ENCODE peak calls at places on chromosomes 1 and 21, in ten cellular contexts. O is left ventricle myocardium inferior, R is cardiac muscle cell, W is aorta, F is esophagus squamous epithelium, Z is fibroblast of lung, T is heart right ventricle, Y is tibial nerve, P is PC-3, B is small intestine. S is an unnamed sample. For H3K36me3 and H3K4me1, the result is how much of the 10 kb centered on the place peaks cover.

GRCh38 chr1:231964241-231964640 is 337.7 kb downstream of the DISC1 start:
- DNase-seq in W (no peak), O (no peak), F (no peak), B (no peak), R (no peak), Y (no peak), P (no peak), T (no peak), Z (no peak), S (no peak)

GRCh38 chr1:55255901-55256300 is 40.7 kb upstream of the USP24 start:
- DNase-seq in P (no peak), F (no peak), W (no peak), B (no peak), Y (no peak), R (no peak), O (no peak), Z (no peak), T (no peak), S (no peak)

GRCh38 chr1:108183301-108183700 is 16.8 kb downstream of the SLC25A24 start:
- DNase-seq in F (no peak), Y (no peak), Z (no peak), T (no peak), B (no peak), O (no peak), P (no peak), R (no peak), W (no peak), S (no peak)

GRCh38 chr1:64167176-64167575 is 36.2 kb upstream of the UBE2U start:
- DNase-seq in F (no peak), B (no peak), P (no peak), Y (no peak), R (no peak), W (no peak), T (no peak), O (no peak), Z (peak), S (no peak)

GRCh38 chr1:47436979-47437517 is 796 bp upstream of the FOXD2 start:
- DNase-seq in F (no peak), Z (no peak), B (peak), P (peak), T (no peak), Y (no peak), O (no peak), R (peak), W (no peak), S (peak)

GRCh38 chr1:54887665-54888071 is 673 bp upstream of the DHCR24 start:
- DNase-seq in T (no peak), P (no peak), Y (no peak), F (no peak), R (no peak), B (no peak), O (no peak), W (no peak), Z (no peak), S (peak)

GRCh38 chr1:248873409-248873992 is 14.6 kb upstream of the ZNF692 start:
- DNase-seq in R (peak), Y (peak), Z (peak), T (peak), W (peak), F (peak), P (peak), B (peak), O (peak), S (peak)

GRCh38 chr1:181159451-181160151 is 71.1 kb downstream of the IER5 start:
- DNase-seq in O (no peak), W (no peak), T (no peak), R (no peak), P (peak), Z (peak), Y (no peak), B (peak), F (no peak), S (peak)

GRCh38 chr1:86714159-86714558 is 9.8 kb downstream of the SH3GLB1 start:
- DNase-seq in O (no peak), Y (no peak), T (no peak), P (no peak), Z (peak), R (peak), F (no peak), W (no peak), B (peak), S (no peak)

GRCh38 chr1:183069562-183070216 is 46.5 kb downstream of the LAMC1 start:
- DNase-seq in O (no peak), F (no peak), W (no peak), Z (peak), T (no peak), R (no peak), P (peak), B (no peak), Y (no peak), S (peak)

GRCh38 chr1:109307363-109308021 is 681 bp upstream of the MYBPHL start:
- DNase-seq in R (peak), W (no peak), B (peak), Y (no peak), P (no peak), F (no peak), T (peak), Z (no peak), O (peak), S (no peak)

GRCh38 chr1:173002891-173003582 is 47.7 kb downstream of the TNFSF18 start:
- DNase-seq in W (peak), P (peak), Y (no peak), R (no peak), Z (peak), F (no peak), B (no peak), O (no peak), T (no peak), S (no peak)

GRCh38 chr21:35303085-35303484 is 254.0 kb upstream of the RUNX1 start:
- DNase-seq in F (no peak), Z (peak), W (no peak), O (no peak), T (no peak), P (peak), B (peak), Y (no peak), R (no peak), S (peak)

GRCh38 chr1:6276765-6277555 is 16.1 kb upstream of the GPR153 start:
- DNase-seq in Z (no peak), B (no peak), Y (no peak), F (no peak), O (no peak), W (no peak), P (no peak), T (no peak), R (no peak), S (no peak)

GRCh38 chr1:223204424-223204823 is 61.4 kb upstream of the TLR5 start:
- DNase-seq in B (no peak), T (no peak), W (no peak), Y (no peak), F (no peak), O (no peak), Z (no peak), P (no peak), R (no peak), S (no peak)

DNA sequence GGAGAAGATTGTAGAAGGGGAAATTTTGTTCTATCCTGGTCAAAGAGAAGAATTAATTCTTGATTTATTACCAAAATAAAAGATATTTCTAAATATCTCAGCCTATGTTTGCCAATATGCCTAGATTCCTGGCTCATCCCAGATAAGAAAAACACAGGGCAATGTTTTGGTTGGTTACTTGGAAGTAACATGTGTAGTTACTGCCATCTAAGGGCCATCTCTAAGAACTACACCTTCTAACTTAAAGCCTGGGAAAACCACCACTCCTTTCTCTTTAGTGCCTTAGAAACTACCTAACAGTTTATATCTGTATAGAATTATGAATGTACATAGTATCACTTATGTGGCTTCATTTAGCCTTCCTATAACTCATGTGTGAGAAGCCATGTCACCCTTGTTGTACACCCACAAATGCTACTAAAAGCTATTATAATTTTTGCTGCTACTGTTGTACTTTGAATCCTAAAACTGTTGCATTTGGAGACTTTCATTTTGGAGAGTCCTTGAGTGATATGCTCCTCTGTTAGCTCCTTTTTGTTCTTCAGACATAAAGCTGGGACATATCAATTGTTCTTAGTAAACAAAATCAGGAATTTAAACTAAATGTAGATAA is 4.5 kb downstream of the AIM2 start:
- DNase-seq in O (no peak), F (no peak), P (peak), Z (peak), B (peak), W (no peak), T (no peak), Y (peak), R (peak), S (peak)
- H3K36me3 ChIP-seq in O (under half), F (under half), P (under half), Z (under half), B (under half), W (under half), T (under half), Y (under half), R (under half), S (under half)

DNA sequence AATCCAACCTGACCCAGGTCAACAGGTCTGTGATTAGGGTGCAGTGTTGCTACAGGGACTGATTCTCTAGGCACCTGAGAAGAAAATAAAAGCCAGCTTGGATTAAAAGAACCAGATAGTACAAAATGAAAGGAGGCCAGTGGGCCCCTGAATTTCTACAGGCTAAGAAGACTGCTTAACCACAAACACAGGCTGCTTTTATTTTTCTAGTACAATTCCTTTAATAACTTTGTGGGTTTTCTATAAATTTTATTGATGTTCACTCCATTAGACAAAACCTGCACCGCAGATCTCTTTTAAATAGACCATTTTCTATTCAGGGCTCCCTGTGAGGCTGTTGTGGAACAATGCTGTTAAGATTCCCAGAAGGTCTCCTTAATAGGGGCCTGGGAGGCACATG is 9.7 kb upstream of the PRMT2 start:
- DNase-seq in P (no peak), R (no peak), T (no peak), F (no peak), O (no peak), B (no peak), W (no peak), Z (no peak), Y (no peak), S (no peak)
- H3K4me1 ChIP-seq in P (under half), R (under half), T (under half), F (under half), O (under half), B (under half), W (under half), Z (under half), Y (under half), S (under half)

GRCh38 chr1:11245904-11246726 is 16.2 kb downstream of the MTOR start:
- DNase-seq in R (no peak), T (no peak), O (no peak), P (no peak), F (no peak), Y (no peak), Z (no peak), B (no peak), W (no peak), S (peak)
- H3K36me3 ChIP-seq in R (under half), T (half or more), O (half or more), P (under half), F (half or more), Y (half or more), Z (under half), B (under half), W (under half), S (under half)

GRCh38 chr21:45432575-45433255 is 27.8 kb downstream of the COL18A1 start:
- DNase-seq in F (no peak), B (no peak), O (no peak), Y (peak), T (no peak), W (no peak), R (no peak), Z (peak), P (no peak), S (peak)

GRCh38 chr21:45433911-45434644 is 29.1 kb downstream of the COL18A1 start:
- DNase-seq in P (no peak), O (no peak), B (no peak), W (no peak), T (no peak), R (no peak), Y (no peak), Z (no peak), F (no peak), S (no peak)

GRCh38 chr21:45430521-45431501 is 25.8 kb downstream of the COL18A1 start:
- DNase-seq in Y (no peak), Z (peak), O (no peak), W (no peak), P (no peak), R (peak), F (no peak), B (no peak), T (no peak), S (no peak)

GRCh38 chr21:45433301-45433700 is 28.3 kb downstream of the COL18A1 start:
- DNase-seq in Z (no peak), F (no peak), Y (no peak), B (no peak), W (no peak), T (no peak), R (no peak), P (no peak), O (no peak), S (peak)

DNA sequence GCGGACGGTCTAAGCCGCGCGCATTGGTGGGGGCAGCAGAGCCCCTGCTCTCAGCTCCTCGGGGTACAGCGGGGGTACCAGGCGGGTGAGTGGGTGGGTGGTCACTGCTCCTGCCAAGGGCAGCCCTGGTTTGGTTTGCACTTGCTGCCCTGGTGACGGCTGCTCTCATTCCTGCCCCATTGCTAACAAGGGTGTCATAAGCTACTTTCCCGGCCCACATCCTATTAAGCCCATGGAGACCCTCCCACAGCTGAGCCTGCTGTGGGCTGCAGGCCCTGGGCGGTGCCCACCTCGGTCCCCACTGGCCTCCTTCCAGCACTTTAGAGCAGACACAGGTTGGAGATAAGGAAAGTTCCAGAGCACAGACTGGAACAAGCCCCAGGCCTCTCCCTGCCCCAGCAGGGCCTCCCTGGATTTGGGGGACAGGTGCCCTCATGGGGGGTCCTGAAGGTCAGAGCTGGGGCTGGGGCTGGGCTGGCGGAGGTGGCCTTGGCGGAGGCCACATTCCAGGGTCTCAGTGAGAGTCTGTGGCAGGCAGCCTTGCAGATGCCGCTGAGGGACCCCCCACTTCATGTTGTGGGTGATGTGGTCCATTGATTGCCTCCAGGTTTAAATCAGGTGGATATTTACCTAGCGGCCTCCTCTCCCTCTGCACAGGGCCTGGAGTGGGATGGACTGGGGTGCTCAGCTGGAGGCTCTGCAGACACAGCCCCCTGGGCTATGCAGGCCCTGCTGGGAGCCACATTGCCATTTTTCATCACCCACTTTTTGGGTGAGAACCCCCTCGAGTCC is 27.0 kb downstream of the COL18A1 start:
- DNase-seq in Z (peak), F (no peak), T (no peak), W (no peak), B (no peak), Y (no peak), P (no peak), R (no peak), O (no peak), S (peak)
- H3K4me1 ChIP-seq in Z (under half), F (under half), T (under half), W (under half), B (under half), Y (under half), P (under half), R (half or more), O (half or more), S (under half)

GRCh38 chr1:44885406-44885805 is 42.4 kb upstream of the PTCH2 start:
- DNase-seq in F (no peak), Z (no peak), P (no peak), T (no peak), Y (no peak), B (no peak), W (no peak), O (no peak), R (no peak), S (no peak)

GRCh38 chr1:44884746-44885145 is 41.7 kb upstream of the PTCH2 start:
- DNase-seq in P (no peak), F (no peak), T (no peak), W (peak), R (no peak), B (no peak), Z (no peak), Y (peak), O (peak), S (no peak)

GRCh38 chr1:44894591-44894990 is 51.5 kb upstream of the PTCH2 start:
- DNase-seq in R (no peak), T (no peak), Y (no peak), P (peak), Z (peak), O (no peak), F (no peak), B (no peak), W (no peak), S (peak)

DNA sequence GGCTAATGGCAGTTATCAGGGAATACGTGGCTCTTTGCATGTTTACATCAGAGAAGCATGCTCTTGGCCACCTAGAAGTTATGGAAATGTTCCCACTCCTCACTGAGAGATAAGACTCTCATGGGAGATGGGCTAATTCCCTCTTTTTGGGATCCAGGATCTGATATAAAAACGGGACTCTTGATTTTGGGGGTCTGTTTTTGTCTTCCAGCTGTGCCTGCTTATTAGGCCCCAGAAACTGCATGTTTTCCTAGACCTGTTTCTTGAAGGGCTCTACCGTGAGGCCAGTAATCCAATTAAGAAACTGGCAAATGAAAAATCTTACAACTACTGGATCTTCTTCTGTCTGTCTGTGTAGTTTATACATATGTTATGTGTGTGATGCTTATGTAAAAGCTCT is 47.0 kb upstream of the PTCH2 start:
- DNase-seq in Y (no peak), T (no peak), F (no peak), O (no peak), Z (no peak), R (peak), P (no peak), W (no peak), B (no peak), S (no peak)
- H3K36me3 ChIP-seq in Y (under half), T (under half), F (under half), O (under half), Z (under half), R (under half), P (half or more), W (under half), B (under half), S (under half)

DNA sequence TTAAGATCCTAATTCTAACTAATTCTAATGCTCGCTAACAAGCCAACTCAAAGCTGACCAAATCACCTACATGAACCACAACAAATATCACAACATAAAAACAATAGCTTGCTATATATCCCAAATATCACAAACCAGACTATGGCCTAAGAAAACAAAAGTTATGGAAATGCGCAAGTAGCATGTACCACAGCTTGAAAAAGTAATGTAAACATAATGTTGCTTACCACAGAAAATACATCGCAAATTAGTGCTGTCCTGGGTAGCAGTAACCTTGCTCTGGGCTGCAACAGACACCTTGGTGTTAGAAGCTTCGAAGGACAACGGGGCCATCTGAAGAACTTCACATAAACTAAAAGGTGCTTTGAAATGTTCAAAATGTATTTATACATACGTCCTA is 107.4 kb upstream of the LBR start:
- DNase-seq in W (no peak), Z (no peak), T (no peak), B (no peak), R (peak), Y (no peak), F (no peak), O (no peak), P (no peak), S (no peak)
- H3K4me1 ChIP-seq in W (under half), Z (under half), T (under half), B (under half), R (under half), Y (under half), F (under half), O (under half), P (under half), S (under half)

S was measured in osteoblast.